ENCODE peak calls at places on chromosomes 1 and 21, in six cellular contexts. M is uterus; I is activated naive CD4-positive, alpha-beta T cell treated with anti-CD3 and anti-CD28 coated beads, Interleukin-2, amount 50 U/mL, for 16 hours; A is astrocyte; D is H4; P is ureter. K is an unnamed sample.

GRCh38 chr1:16434501-16434900 is 2.7 kb downstream of the SPATA21 start:
- DNase-seq in D (no peak), P (no peak), I (no peak), M (no peak), A (no peak), K (no peak)

GRCh38 chr1:203878422-203878821 is 17.0 kb downstream of the SNRPE start:
- DNase-seq in M (no peak), P (no peak), D (no peak), I (no peak), A (no peak), K (no peak)

GRCh38 chr1:5444365-5444890 is 547.8 kb downstream of the NPHP4 start:
- DNase-seq in D (no peak), I (no peak), M (no peak), P (no peak), A (no peak), K (no peak)

GRCh38 chr1:10866314-10867091 is 70.1 kb upstream of the CASZ1 start:
- DNase-seq in M (peak; percentile 35), I (peak; percentile 41), P (no peak), A (peak; percentile 16), D (no peak), K (no peak)

GRCh38 chr1:200518524-200518923 is 102.0 kb downstream of the KIF14 start:
- DNase-seq in I (no peak), D (no peak), A (peak; percentile 30), M (no peak), P (no peak), K (no peak)

GRCh38 chr1:151839457-151840409 is at the start of gene C2CD4D:
- DNase-seq in P (peak; percentile 65), D (no peak), M (no peak), A (no peak), I (peak; percentile 66), K (no peak)

GRCh38 chr1:179169616-179170467 is 59.6 kb downstream of the ABL2 start:
- DNase-seq in P (no peak), A (peak; percentile 77), D (peak; percentile 13), I (no peak), M (no peak), K (peak; percentile 88)

GRCh38 chr1:167630568-167631385 is 745 bp downstream of the RCSD1 start:
- DNase-seq in A (no peak), P (no peak), I (peak; percentile 32), M (no peak), D (no peak), K (no peak)

GRCh38 chr1:3905953-3906671 is 6.0 kb upstream of the C1orf174 start:
- DNase-seq in D (no peak), P (no peak), A (no peak), I (no peak), M (no peak), K (no peak)

GRCh38 chr1:56472860-56473259 is 106.5 kb downstream of the PLPP3 start:
- DNase-seq in M (no peak), I (no peak), D (no peak), P (no peak), A (no peak), K (no peak)

GRCh38 chr1:68969430-68969829 is 472.5 kb upstream of the DEPDC1 start:
- DNase-seq in A (peak; percentile 60), P (no peak), D (peak; percentile 36), I (no peak), M (no peak), K (no peak)

GRCh38 chr1:19205403-19205802 is 4.7 kb downstream of the UBR4 start:
- DNase-seq in D (no peak), A (no peak), M (no peak), I (no peak), P (no peak), K (no peak)

GRCh38 chr1:244011251-244011650 is 39.8 kb upstream of the ZBTB18 start:
- DNase-seq in D (no peak), M (no peak), P (no peak), A (peak; percentile 34), I (no peak), K (no peak)

GRCh38 chr1:211697356-211697755 is 21.9 kb upstream of the NEK2 start:
- DNase-seq in D (no peak), M (no peak), A (no peak), P (no peak), I (no peak), K (no peak)

GRCh38 chr1:8015809-8016165 is 10.3 kb downstream of the ERRFI1 start:
- DNase-seq in M (peak; percentile 66), A (no peak), P (no peak), D (no peak), I (no peak), K (peak; percentile 48)

GRCh38 chr1:228490120-228491078 is 3.2 kb downstream of the RNF187 start:
- DNase-seq in P (no peak), M (no peak), A (no peak), D (peak; percentile 51), I (no peak), K (peak; percentile 82)

GRCh38 chr1:231139659-231140650 is 21.9 kb upstream of the TRIM67 start:
- DNase-seq in M (no peak), A (peak; percentile 99), P (no peak), D (peak; percentile 92), I (no peak), K (peak; percentile 96)

GRCh38 chr21:35635261-35635660 is 425.1 kb downstream of the SETD4 start:
- DNase-seq in I (no peak), P (no peak), M (no peak), A (peak; percentile 88), D (no peak), K (peak; percentile 92)

GRCh38 chr1:245822997-245823396 is 668.2 kb downstream of the KIF26B start:
- DNase-seq in D (peak; percentile 42), I (no peak), A (peak; percentile 98), P (no peak), M (no peak), K (peak; percentile 98)

GRCh38 chr1:61051455-61052392 is 30.6 kb upstream of the NFIA start:
- DNase-seq in D (no peak), I (no peak), P (no peak), A (no peak), M (no peak), K (no peak)

GRCh38 chr1:56304975-56305374 is 274.4 kb downstream of the PLPP3 start:
- DNase-seq in P (no peak), I (no peak), M (peak; percentile 78), A (no peak), D (no peak), K (no peak)

GRCh38 chr1:43423672-43424550 is 29.8 kb downstream of the HYI start:
- DNase-seq in A (no peak), I (no peak), M (peak; percentile 9), D (no peak), P (no peak), K (no peak)

GRCh38 chr21:34726627-34727337 is 58.0 kb downstream of the CLIC6 start:
- DNase-seq in A (peak; percentile 55), D (peak; percentile 25), M (no peak), P (no peak), I (no peak), K (no peak)

GRCh38 chr1:44553771-44554170 is 120.5 kb downstream of the TMEM53 start:
- DNase-seq in A (peak; percentile 63), P (no peak), M (no peak), I (no peak), D (peak; percentile 62), K (peak; percentile 72)

GRCh38 chr1:192445849-192446489 is 129.2 kb downstream of the RGS21 start:
- DNase-seq in P (peak; percentile 64), D (no peak), I (peak; percentile 45), M (peak; percentile 44), A (peak; percentile 30), K (peak; percentile 43)

GRCh38 chr1:202230939-202231645 is 37.5 kb downstream of the LGR6 start:
- DNase-seq in D (no peak), P (no peak), M (no peak), A (no peak), I (no peak), K (no peak)

GRCh38 chr1:91282695-91283420 is 121.8 kb downstream of the HFM1 start:
- DNase-seq in I (peak; percentile 25), A (peak; percentile 50), M (peak; percentile 68), P (peak; percentile 57), D (peak; percentile 56), K (peak; percentile 78)

GRCh38 chr1:218584418-218585155 is 239.5 kb downstream of the TGFB2 start:
- DNase-seq in D (peak; percentile 62), M (no peak), A (peak; percentile 58), I (no peak), P (no peak), K (no peak)

GRCh38 chr1:53187371-53187770 is 9.3 kb upstream of the CPT2 start:
- DNase-seq in P (no peak), M (no peak), I (no peak), D (no peak), A (no peak), K (no peak)

GRCh38 chr1:39689635-39690034 is 1.6 kb downstream of the HPCAL4 start:
- DNase-seq in A (no peak), I (no peak), M (no peak), P (no peak), D (no peak), K (no peak)

GRCh38 chr1:76901158-76901767 is 34.0 kb downstream of the ST6GALNAC5 start:
- DNase-seq in A (peak; percentile 32), M (no peak), I (peak; percentile 15), P (no peak), D (peak; percentile 57), K (peak; percentile 46)

GRCh38 chr1:153404768-153405167 is 11.6 kb upstream of the S100A7A start:
- DNase-seq in D (peak; percentile 23), P (no peak), I (peak; percentile 57), A (no peak), M (no peak), K (no peak)

GRCh38 chr1:89660086-89660946 is 27.4 kb downstream of the LRRC8C start:
- DNase-seq in D (no peak), P (no peak), M (no peak), I (no peak), A (no peak), K (peak; percentile 51)

GRCh38 chr1:210394281-210394798 is 65.6 kb downstream of the HHAT start:
- DNase-seq in M (no peak), A (peak; percentile 87), I (no peak), D (no peak), P (no peak), K (no peak)

GRCh38 chr1:243411472-243411871 is 155.6 kb downstream of the SDCCAG8 start:
- DNase-seq in A (no peak), I (no peak), M (no peak), P (no peak), D (no peak), K (no peak)

GRCh38 chr21:30434033-30434631 is 4.1 kb downstream of the KRTAP13-4 start:
- DNase-seq in M (no peak), D (peak; percentile 41), P (no peak), I (no peak), A (no peak), K (peak; percentile 2)

GRCh38 chr1:81920245-81920740 is 119.6 kb downstream of the ADGRL2 start:
- DNase-seq in P (no peak), A (peak; percentile 67), D (peak; percentile 2), M (no peak), I (no peak), K (peak; percentile 9)

GRCh38 chr1:224903955-224904354 is 25.5 kb upstream of the DNAH14 start:
- DNase-seq in P (no peak), D (no peak), A (no peak), I (no peak), M (no peak), K (no peak)

K was measured in AG10803.